ENCODE peak calls at places on chromosome 18, in four cellular contexts. One of them, this sample, is unnamed. For H3K4me1, the result is how much of the 10 kb centered on the place peaks cover.

GRCh38 chr18:76657428-76657827 is 162.4 kb upstream of the ZNF516 start:
- DNase-seq in aorta: no peak
- DNase-seq in HCT116: no peak
- DNase-seq in cardiac muscle cell: no peak
- DNase-seq in this sample: no peak

GRCh38 chr18:48227206-48227605 is 182.0 kb downstream of the ZBTB7C start:
- DNase-seq in aorta: no peak
- DNase-seq in HCT116: no peak
- DNase-seq in cardiac muscle cell: no peak
- DNase-seq in this sample: no peak

GRCh38 chr18:47729356-47729755 is 201.1 kb downstream of the SMAD2 start:
- DNase-seq in aorta: no peak
- DNase-seq in HCT116: no peak
- DNase-seq in cardiac muscle cell: no peak
- DNase-seq in this sample: no peak

GRCh38 chr18:62018034-62018760 is 125.4 kb upstream of the RNF152 start:
- DNase-seq in aorta: no peak
- DNase-seq in HCT116: no peak
- DNase-seq in cardiac muscle cell: no peak
- DNase-seq in this sample: peak

GRCh38 chr18:7846315-7846714 is 279.2 kb downstream of the PTPRM start:
- DNase-seq in aorta: no peak
- DNase-seq in HCT116: no peak
- DNase-seq in cardiac muscle cell: no peak
- DNase-seq in this sample: no peak

GRCh38 chr18:50190236-50190635 is 4.7 kb downstream of the MYO5B start:
- DNase-seq in aorta: no peak
- DNase-seq in HCT116: no peak
- DNase-seq in cardiac muscle cell: no peak
- DNase-seq in this sample: no peak

GRCh38 chr18:57931038-57931437 is 113.0 kb upstream of the NEDD4L start:
- DNase-seq in aorta: no peak
- DNase-seq in HCT116: no peak
- DNase-seq in cardiac muscle cell: no peak
- DNase-seq in this sample: no peak

GRCh38 chr18:13437801-13438506 is 219.4 kb downstream of the LDLRAD4 start:
- DNase-seq in aorta: no peak
- DNase-seq in HCT116: no peak
- DNase-seq in cardiac muscle cell: no peak
- DNase-seq in this sample: no peak

GRCh38 chr18:1422634-1423033 is 518.0 kb downstream of the ADCYAP1 start:
- DNase-seq in aorta: no peak
- DNase-seq in HCT116: no peak
- DNase-seq in cardiac muscle cell: no peak
- DNase-seq in this sample: no peak

GRCh38 chr18:51051105-51051712 is 21.2 kb downstream of the SMAD4 start:
- DNase-seq in aorta: no peak
- DNase-seq in HCT116: peak
- DNase-seq in cardiac muscle cell: peak
- DNase-seq in this sample: no peak

GRCh38 chr18:9337875-9338274 is 3.3 kb downstream of the TWSG1 start:
- DNase-seq in aorta: no peak
- DNase-seq in HCT116: no peak
- DNase-seq in cardiac muscle cell: no peak
- DNase-seq in this sample: no peak

GRCh38 chr18:54480616-54481015 is 110.4 kb upstream of the DYNAP start:
- DNase-seq in aorta: no peak
- DNase-seq in HCT116: no peak
- DNase-seq in cardiac muscle cell: no peak
- DNase-seq in this sample: no peak

GRCh38 chr18:58887613-58887963 is 22.9 kb downstream of the ZNF532 start:
- DNase-seq in aorta: peak
- DNase-seq in HCT116: no peak
- DNase-seq in cardiac muscle cell: no peak
- DNase-seq in this sample: peak

GRCh38 chr18:2411381-2411977 is 159.8 kb downstream of the METTL4 start:
- DNase-seq in aorta: no peak
- DNase-seq in HCT116: no peak
- DNase-seq in cardiac muscle cell: no peak
- DNase-seq in this sample: no peak

GRCh38 chr18:25261768-25262167 is 90.2 kb downstream of the ZNF521 start:
- DNase-seq in aorta: no peak
- DNase-seq in HCT116: no peak
- DNase-seq in cardiac muscle cell: no peak
- DNase-seq in this sample: no peak

DNA sequence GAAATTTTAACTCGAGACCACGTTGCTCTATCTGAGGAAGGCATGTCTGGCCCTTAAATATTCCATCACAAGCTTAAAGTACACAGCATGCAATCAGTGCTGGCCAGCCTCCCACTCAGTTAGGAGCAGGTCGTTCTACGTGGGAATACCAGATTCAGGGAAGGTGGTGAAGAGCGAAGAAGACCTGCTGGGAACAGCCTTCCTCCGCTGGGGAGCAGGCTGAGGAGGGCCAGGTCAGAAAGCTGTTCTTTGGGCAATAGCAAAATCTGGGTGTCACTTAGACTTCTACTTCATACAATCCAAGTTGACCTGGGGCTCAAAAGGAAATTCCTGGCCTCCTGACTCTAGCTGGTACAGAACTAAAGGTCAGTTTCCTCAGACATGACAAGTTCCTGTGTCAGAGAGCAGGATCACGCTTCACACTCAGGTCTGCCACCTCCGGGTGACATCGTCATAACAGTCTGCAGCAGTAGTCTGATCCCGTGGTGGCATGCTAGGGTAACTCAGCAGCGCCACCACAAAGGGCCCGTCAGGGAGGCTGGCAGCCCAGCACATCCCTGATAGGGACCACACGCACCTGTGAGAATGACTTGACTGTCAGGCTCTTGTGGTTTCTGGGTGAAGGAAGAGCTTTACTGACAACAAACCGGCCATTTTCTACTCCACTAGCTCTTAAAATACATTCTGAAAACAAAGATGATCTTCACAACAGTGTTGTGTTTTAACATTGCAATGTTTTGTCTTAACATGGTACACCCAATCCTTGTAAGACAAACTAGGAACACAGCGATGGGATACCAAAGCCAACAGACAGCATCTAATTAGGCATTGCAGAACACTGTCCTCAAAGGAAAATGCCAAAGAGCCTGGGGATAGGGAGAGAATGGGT is 35.2 kb upstream of the NAPG start:
- DNase-seq in aorta: no peak
- DNase-seq in HCT116: peak
- DNase-seq in cardiac muscle cell: peak
- DNase-seq in this sample: peak
- H3K27ac ChIP-seq in aorta: no peak
- H3K27ac ChIP-seq in HCT116: no peak
- H3K27ac ChIP-seq in cardiac muscle cell: no peak
- H3K27ac ChIP-seq in this sample: no peak

DNA sequence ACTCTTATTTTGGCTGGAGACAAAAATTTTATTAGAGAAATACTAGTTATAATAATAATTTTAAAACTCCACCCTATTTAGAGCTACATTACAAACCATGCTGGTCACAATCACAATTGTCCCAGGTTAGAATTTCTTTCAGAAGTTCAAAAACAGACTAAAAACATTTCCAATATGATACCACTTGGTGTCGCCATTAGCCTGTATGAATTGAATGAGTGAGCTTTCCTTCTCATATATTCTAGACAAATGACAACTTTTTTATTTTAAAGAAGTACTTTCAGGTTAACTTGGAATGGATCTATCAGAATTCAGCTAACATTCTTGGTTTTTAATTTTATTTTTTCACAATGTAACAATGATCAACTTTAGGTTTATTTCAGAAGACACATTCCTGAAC is 48.0 kb downstream of the SERPINB8 start:
- DNase-seq in aorta: no peak
- DNase-seq in HCT116: peak
- DNase-seq in cardiac muscle cell: peak
- DNase-seq in this sample: no peak
- H3K4me3 ChIP-seq in aorta: no peak
- H3K4me3 ChIP-seq in HCT116: no peak
- H3K4me3 ChIP-seq in cardiac muscle cell: no peak
- H3K4me3 ChIP-seq in this sample: no peak

DNA sequence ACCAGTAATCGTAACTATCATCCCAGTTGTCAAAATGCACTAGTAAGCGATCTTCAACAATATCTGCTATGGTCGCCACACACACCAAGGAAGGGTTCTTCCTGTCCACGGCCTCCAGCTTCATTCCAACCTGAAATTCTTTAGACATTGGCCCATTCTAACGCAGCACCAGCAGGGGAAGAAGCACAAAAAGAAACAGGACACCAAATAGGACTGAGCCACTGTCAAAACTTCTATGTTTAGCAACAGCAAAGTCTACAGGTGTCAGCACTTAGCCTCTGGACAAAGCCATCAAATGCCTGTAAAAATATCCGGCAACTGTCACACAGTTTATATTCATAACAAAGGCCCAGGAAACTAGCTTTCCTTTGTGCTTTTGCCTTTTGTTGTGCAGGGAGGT is 175.0 kb downstream of the L3MBTL4 start:
- DNase-seq in aorta: no peak
- DNase-seq in HCT116: no peak
- DNase-seq in cardiac muscle cell: peak
- DNase-seq in this sample: no peak
- H3K4me1 ChIP-seq in aorta: under half
- H3K4me1 ChIP-seq in HCT116: under half
- H3K4me1 ChIP-seq in cardiac muscle cell: under half
- H3K4me1 ChIP-seq in this sample: under half

DNA sequence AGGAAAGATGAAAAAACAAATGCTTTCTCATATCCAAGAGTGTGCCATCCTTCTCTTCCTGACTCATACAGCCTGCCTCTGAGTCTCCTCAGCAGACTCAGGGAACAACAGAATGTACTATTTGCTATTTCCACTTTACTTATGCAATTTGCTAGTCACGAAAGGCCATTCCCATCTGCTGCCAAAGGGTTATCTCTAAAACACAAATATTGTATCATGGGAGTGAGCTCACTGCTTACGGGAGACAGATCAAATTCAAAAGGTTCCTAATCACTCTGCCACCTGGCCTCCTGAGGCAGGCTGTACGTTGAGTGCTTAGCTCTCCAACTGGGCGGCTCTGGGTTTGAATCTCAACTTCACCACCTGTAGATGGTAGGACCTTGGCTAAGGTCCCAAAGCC is 92.0 kb downstream of the GAREM1 start:
- DNase-seq in aorta: no peak
- DNase-seq in HCT116: no peak
- DNase-seq in cardiac muscle cell: no peak
- DNase-seq in this sample: no peak
- H3K27ac ChIP-seq in aorta: no peak
- H3K27ac ChIP-seq in HCT116: no peak
- H3K27ac ChIP-seq in cardiac muscle cell: no peak
- H3K27ac ChIP-seq in this sample: no peak

GRCh38 chr18:23689031-23689615 is at the start of gene LAMA3:
- DNase-seq in aorta: peak
- DNase-seq in HCT116: no peak
- DNase-seq in cardiac muscle cell: peak
- DNase-seq in this sample: peak
- H3K4me3 ChIP-seq in aorta: peak
- H3K4me3 ChIP-seq in HCT116: peak
- H3K4me3 ChIP-seq in cardiac muscle cell: peak
- H3K4me3 ChIP-seq in this sample: peak

DNA sequence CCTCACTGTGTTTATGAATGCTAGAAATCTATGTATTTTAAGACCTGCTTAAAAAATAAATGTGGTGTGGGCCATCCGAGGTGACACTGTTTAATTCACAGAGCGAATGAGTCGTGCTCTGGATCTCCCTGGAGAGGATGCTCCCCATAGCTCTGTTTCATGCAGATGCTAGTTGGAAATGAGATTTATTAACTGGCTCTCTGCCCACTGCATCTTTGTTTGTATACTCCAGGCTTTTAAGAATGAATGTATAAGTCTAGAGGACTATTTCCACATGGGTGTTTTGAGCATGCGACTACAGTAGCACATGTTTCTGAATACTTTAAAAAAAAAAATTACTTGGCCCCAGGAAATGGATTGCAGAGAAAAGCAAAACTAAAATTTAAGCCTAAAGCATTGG is 3.9 kb downstream of the MAPRE2 start:
- DNase-seq in aorta: no peak
- DNase-seq in HCT116: no peak
- DNase-seq in cardiac muscle cell: no peak
- DNase-seq in this sample: no peak
- H3K4me1 ChIP-seq in aorta: under half
- H3K4me1 ChIP-seq in HCT116: under half
- H3K4me1 ChIP-seq in cardiac muscle cell: under half
- H3K4me1 ChIP-seq in this sample: under half

DNA sequence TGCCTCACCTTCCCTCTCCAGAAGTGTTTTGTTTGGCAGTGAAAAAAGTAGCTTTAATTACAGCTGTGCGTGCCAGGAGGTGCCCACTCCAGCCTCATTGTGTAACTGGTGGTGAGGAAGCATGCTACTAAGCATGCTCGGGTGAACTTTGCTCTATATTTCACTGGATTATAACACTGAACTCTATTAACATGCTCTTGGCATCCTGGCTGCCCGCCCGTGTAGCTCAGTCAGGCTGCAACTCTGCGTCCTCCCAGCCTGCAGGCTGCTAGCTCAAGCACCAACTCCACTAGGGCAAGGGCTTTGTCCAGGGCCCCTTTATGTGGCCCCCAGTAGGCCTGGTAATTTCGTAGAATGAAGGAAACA is 34.4 kb downstream of the IMPA2 start:
- DNase-seq in aorta: peak
- DNase-seq in HCT116: no peak
- DNase-seq in cardiac muscle cell: no peak
- DNase-seq in this sample: peak
- H3K27ac ChIP-seq in aorta: no peak
- H3K27ac ChIP-seq in HCT116: no peak
- H3K27ac ChIP-seq in cardiac muscle cell: no peak
- H3K27ac ChIP-seq in this sample: peak

This sample was measured in right cardiac atrium.